ENCODE peak calls at places on chromosomes 3 and 15, in six cellular contexts. R, Q, K, W, X and V are unnamed samples.
A peak's percentile ranks its signal among the peaks of the same experiment; 100 is the strongest.

GRCh38 chr15:99306694-99307338 is 55.5 kb downstream of the LRRC28 start:
- DNase-seq in W (no peak), K (no peak), Q (no peak), R (peak; percentile 50), X (no peak), V (no peak)

GRCh38 chr3:122505676-122506075 is 9.1 kb downstream of the KPNA1 start:
- DNase-seq in K (no peak), X (no peak), Q (no peak), W (no peak), R (no peak), V (no peak)

GRCh38 chr3:160459450-160459970 is 9.9 kb upstream of the TRIM59 start:
- DNase-seq in R (no peak), W (no peak), K (no peak), X (no peak), Q (no peak), V (no peak)

GRCh38 chr3:81443948-81444347 is 317.5 kb downstream of the GBE1 start:
- DNase-seq in W (no peak), R (no peak), Q (no peak), X (no peak), K (no peak), V (no peak)

GRCh38 chr3:31544634-31545033 is 11.9 kb downstream of the STT3B start:
- DNase-seq in K (no peak), Q (no peak), R (peak; percentile 16), W (no peak), X (no peak), V (no peak)

GRCh38 chr3:126854666-126855065 is 128.2 kb upstream of the PLXNA1 start:
- DNase-seq in R (no peak), Q (no peak), W (no peak), X (no peak), K (no peak), V (no peak)

GRCh38 chr3:41710646-41711388 is 251.1 kb downstream of the ULK4 start:
- DNase-seq in W (peak; percentile 41), K (no peak), X (no peak), R (no peak), Q (no peak), V (no peak)

GRCh38 chr3:188533612-188534357 is 379.8 kb downstream of the LPP start:
- DNase-seq in W (no peak), Q (no peak), X (no peak), R (no peak), K (no peak), V (no peak)

GRCh38 chr15:100338971-100339444 is 2.8 kb downstream of the ADAMTS17 start:
- DNase-seq in Q (no peak), K (peak; percentile 23), R (peak; percentile 30), X (no peak), W (no peak), V (no peak)

GRCh38 chr3:52054689-52055511 is 1.5 kb downstream of the DUSP7 start:
- DNase-seq in Q (no peak), R (no peak), X (no peak), K (peak; percentile 31), W (no peak), V (no peak)

GRCh38 chr3:52050571-52050970 is 5.8 kb downstream of the DUSP7 start:
- DNase-seq in K (no peak), X (no peak), Q (no peak), R (no peak), W (no peak), V (no peak)

GRCh38 chr3:52053307-52054304 is 2.8 kb downstream of the DUSP7 start:
- DNase-seq in W (no peak), Q (peak; percentile 45), R (no peak), X (no peak), K (no peak), V (no peak)

GRCh38 chr3:52051444-52051843 is 4.9 kb downstream of the DUSP7 start:
- DNase-seq in Q (no peak), W (no peak), X (no peak), R (no peak), K (no peak), V (no peak)

GRCh38 chr3:52052831-52053306 is 3.5 kb downstream of the DUSP7 start:
- DNase-seq in W (no peak), Q (peak; percentile 36), K (peak; percentile 50), R (peak; percentile 53), X (no peak), V (no peak)
- TF ChIP-seq POLR2A in W (no peak), Q (no peak), K (no peak), R (no peak), X (no peak), V (no peak)

GRCh38 chr3:141661229-141662196 is 76.6 kb upstream of the RNF7 start:
- DNase-seq in K (no peak), W (no peak), R (no peak), X (no peak), Q (no peak), V (no peak)

GRCh38 chr3:141663993-141664392 is 74.1 kb upstream of the RNF7 start:
- DNase-seq in W (no peak), K (no peak), Q (no peak), R (no peak), X (no peak), V (no peak)

GRCh38 chr3:141656771-141657170 is 81.3 kb upstream of the RNF7 start:
- DNase-seq in X (no peak), R (no peak), K (no peak), W (no peak), Q (no peak), V (no peak)

GRCh38 chr3:141660598-141660947 is 77.5 kb upstream of the RNF7 start:
- DNase-seq in X (no peak), R (no peak), K (no peak), Q (no peak), W (no peak), V (no peak)

GRCh38 chr3:141659821-141660597 is 78.1 kb upstream of the RNF7 start:
- DNase-seq in Q (no peak), W (no peak), R (no peak), K (peak; percentile 36), X (peak; percentile 9), V (no peak)
- TF ChIP-seq TAF1 in Q (no peak), W (no peak), R (no peak), K (no peak), X (no peak), V (no peak)

GRCh38 chr3:114880078-114880477 is 267.0 kb downstream of the ZBTB20 start:
- DNase-seq in X (no peak), W (no peak), K (no peak), R (no peak), Q (no peak), V (no peak)

GRCh38 chr3:114874447-114874846 is 272.6 kb downstream of the ZBTB20 start:
- DNase-seq in Q (no peak), X (no peak), K (no peak), R (no peak), W (no peak), V (no peak)

GRCh38 chr3:114877378-114878118 is 269.5 kb downstream of the ZBTB20 start:
- DNase-seq in K (no peak), Q (no peak), R (no peak), W (no peak), X (no peak), V (no peak)

GRCh38 chr3:114878119-114878839 is 268.8 kb downstream of the ZBTB20 start:
- DNase-seq in K (no peak), Q (no peak), R (no peak), W (no peak), X (no peak), V (no peak)

DNA sequence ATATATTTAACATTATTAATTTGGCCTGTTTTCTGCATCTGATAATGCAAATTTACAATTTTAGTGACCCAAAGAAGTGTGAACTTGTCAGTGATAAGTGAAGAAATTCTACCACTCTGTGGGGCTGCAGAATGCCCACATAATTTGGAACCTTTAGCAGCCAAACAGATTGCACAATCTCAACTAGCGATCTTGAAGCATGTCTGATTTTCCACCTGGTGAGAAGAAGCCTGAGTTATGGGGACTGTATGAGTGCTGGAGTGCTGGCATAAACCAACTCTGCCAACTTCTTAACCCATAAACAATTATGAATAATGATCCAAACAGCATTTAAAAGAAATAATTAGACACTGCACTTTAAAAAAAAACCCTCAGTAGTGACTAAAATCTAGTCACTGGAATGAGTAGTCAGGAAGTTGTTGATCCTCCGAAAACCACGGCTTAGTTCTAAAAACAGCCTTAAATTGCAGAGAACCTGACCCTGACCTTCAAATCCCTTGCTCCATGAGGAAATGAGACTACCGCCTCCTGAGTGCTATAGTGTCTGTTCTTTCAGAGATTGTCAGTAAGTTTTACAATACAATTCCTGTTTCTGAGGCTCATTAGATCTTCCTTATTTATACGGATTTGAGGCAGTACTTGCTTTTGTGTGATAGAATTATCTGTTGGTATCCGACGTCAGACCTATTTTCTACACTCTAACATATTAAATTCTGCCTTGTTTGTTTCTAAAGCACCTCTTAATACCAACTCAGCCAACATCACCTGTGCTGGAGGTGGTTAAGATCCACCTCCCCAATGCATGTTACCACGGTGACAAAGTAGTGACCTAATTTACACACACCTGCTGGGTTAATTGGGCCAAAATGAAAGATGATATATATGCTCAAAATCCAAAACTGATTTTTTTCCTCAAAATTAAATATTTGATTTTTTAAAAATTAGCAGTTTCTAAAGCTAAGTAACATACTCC is 267.7 kb downstream of the ZBTB20 start:
- DNase-seq in X (no peak), R (no peak), Q (peak; percentile 40), W (no peak), K (no peak), V (no peak)
- TF ChIP-seq POLR2A in X (no peak), R (no peak), Q (no peak), W (no peak), K (no peak), V (no peak)

DNA sequence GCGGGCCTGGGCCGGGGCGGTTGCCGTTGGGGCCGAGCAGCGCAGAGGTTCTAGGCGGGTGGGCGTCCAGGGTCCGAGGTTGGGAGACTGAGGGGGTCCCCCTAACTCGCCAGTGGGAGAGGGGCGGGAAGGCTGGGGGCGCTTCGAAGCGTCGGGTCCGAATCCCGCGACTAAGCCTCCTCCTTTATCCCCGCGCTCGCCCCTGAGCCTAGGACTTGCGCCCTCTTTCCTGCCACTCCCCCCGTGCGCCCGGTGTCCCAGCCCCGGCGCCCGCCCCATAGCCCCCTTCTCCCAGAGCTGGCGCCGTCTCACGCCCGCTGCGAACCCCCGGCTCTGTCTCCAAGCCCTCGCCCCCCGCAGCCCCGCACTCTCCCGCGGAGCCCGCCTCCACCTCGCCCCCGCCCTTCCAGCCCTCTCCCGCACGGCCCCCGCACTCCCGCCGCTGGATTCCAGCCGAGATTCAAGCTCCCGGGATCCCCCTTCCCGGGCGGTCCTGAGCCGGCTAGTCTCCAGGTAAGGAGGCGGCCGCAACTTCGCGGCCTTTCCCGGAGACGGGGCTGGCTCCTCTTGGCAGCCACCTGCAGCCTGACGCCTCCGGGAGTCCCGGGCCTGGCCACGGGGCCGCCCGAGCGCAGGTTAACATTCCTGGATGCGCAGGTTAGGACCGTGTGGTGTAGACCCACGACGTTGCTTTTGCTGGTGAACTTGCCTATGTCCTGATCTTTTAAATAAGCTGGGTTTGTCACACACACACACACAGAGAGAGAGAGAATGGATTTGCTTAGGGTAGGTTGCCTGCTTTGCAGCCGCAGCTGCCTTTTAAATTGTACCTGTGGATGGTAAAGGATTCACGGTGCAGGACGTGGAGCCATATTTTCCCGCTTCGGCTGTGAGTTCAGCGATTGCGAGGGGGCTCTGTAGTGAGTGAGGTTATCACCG is 567 bp downstream of the PXYLP1 start:
- DNase-seq in Q (no peak), K (peak; percentile 46), R (no peak), W (no peak), X (no peak), V (peak; percentile 27)
- TF ChIP-seq TAF1 in Q (no peak), K (no peak), R (no peak), W (no peak), X (no peak), V (no peak)